ENCODE peak calls at places on chromosome 15, in ten cellular contexts. O is body of pancreas, E is spleen, A is heart left ventricle, T is K562, F is HepG2, K is ovary, M is IMR-90, N is adrenal gland, I is testis. X is an unnamed sample.

GRCh38 chr15:82807920-82808633 is 1.4 kb upstream of the WHAMM start:
- DNase-seq in O (no peak), E (no peak), A (no peak), T (no peak), F (no peak), K (no peak), M (no peak), N (no peak), I (no peak), X (no peak)

GRCh38 chr15:96324192-96324895 is 6.2 kb upstream of the NR2F2 start:
- DNase-seq in O (peak; percentile 12), E (no peak), A (no peak), T (no peak), F (no peak), K (peak; percentile 79), M (peak; percentile 54), N (peak; percentile 37), I (no peak), X (peak; percentile 73)

GRCh38 chr15:60982249-60982932 is 246.7 kb downstream of the RORA start:
- DNase-seq in O (no peak), E (no peak), A (no peak), T (no peak), F (no peak), K (no peak), M (peak; percentile 26), N (no peak), I (no peak), X (no peak)

GRCh38 chr15:77070180-77070499 is 769 bp downstream of the TSPAN3 start:
- DNase-seq in O (no peak), E (no peak), A (no peak), T (no peak), F (no peak), K (no peak), M (no peak), N (no peak), I (no peak), X (no peak)

GRCh38 chr15:101448336-101448735 is 41.2 kb downstream of the PCSK6 start:
- DNase-seq in O (no peak), E (no peak), A (no peak), T (no peak), F (no peak), K (no peak), M (no peak), N (no peak), I (peak; percentile 8), X (no peak)

GRCh38 chr15:77029166-77030041 is 34.5 kb downstream of the PSTPIP1 start:
- DNase-seq in O (peak; percentile 3), E (peak; percentile 68), A (peak; percentile 3), T (peak; percentile 44), F (no peak), K (no peak), M (no peak), N (peak; percentile 9), I (no peak), X (peak; percentile 31)

GRCh38 chr15:57327985-57328471 is 48.3 kb upstream of the CGNL1 start:
- DNase-seq in O (no peak), E (no peak), A (no peak), T (no peak), F (no peak), K (no peak), M (peak; percentile 99), N (no peak), I (no peak), X (no peak)

GRCh38 chr15:96122077-96123027 is 208.1 kb upstream of the NR2F2 start:
- DNase-seq in O (peak; percentile 9), E (no peak), A (no peak), T (no peak), F (peak; percentile 7), K (no peak), M (peak; percentile 48), N (no peak), I (peak; percentile 49), X (no peak)

GRCh38 chr15:101386967-101387366 is 91.9 kb upstream of the SNRPA1 start:
- DNase-seq in O (no peak), E (peak; percentile 55), A (no peak), T (no peak), F (no peak), K (no peak), M (no peak), N (no peak), I (no peak), X (no peak)

GRCh38 chr15:48186271-48186670 is 5.2 kb upstream of the CTXN2 start:
- DNase-seq in O (no peak), E (no peak), A (no peak), T (no peak), F (no peak), K (no peak), M (no peak), N (no peak), I (no peak), X (no peak)

GRCh38 chr15:84829428-84829827 is 12.3 kb downstream of the ALPK3 start:
- DNase-seq in O (no peak), E (no peak), A (no peak), T (peak; percentile 43), F (no peak), K (no peak), M (no peak), N (no peak), I (no peak), X (no peak)

GRCh38 chr15:36275656-36276055 is 303.8 kb upstream of the CDIN1 start:
- DNase-seq in O (no peak), E (no peak), A (no peak), T (no peak), F (no peak), K (no peak), M (no peak), N (no peak), I (no peak), X (no peak)

GRCh38 chr15:65870889-65871533 is 1.7 kb downstream of the RAB11A start:
- DNase-seq in O (no peak), E (no peak), A (no peak), T (peak; percentile 32), F (peak; percentile 40), K (no peak), M (peak; percentile 77), N (no peak), I (no peak), X (no peak)

GRCh38 chr15:66927326-66928077 is 137.9 kb upstream of the SMAD3 start:
- DNase-seq in O (no peak), E (no peak), A (no peak), T (no peak), F (no peak), K (no peak), M (peak; percentile 51), N (no peak), I (no peak), X (no peak)
- H3K27ac ChIP-seq in O (no peak overlapping the region), E (no peak overlapping the region), A (peak overlapping the region; percentile 41), T (no peak overlapping the region), F (no peak overlapping the region), K (no peak overlapping the region), M (no peak overlapping the region), N (no peak overlapping the region), I (no peak overlapping the region), X (no peak overlapping the region)

DNA sequence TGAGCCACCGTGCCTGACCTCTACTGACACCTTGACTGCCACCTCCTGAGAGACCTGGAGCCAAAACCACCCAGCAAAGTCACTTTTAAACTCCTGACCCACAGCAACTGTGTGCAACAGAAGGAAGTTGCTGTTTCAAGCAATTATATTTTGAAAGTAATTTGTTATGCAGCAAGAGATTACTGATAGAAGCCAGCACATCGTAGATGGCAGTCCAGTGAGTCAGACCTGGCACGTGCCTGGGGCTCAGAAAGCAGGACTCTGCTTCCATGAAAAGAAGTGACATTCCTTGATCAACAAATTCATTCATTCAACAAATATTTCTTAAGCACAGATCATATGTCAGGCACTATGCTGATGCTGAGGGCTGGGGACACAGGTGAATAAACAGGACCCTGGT is 5.7 kb upstream of the CSPG4 start:
- DNase-seq in O (no peak), E (no peak), A (no peak), T (no peak), F (no peak), K (no peak), M (peak; percentile 76), N (peak; percentile 72), I (no peak), X (no peak)
- H3K4me1 ChIP-seq in O (peaks cover under 1% of the 10 kb centered on the region), E (peaks cover 22% of the 10 kb centered on the region), A (peaks cover 13% of the 10 kb centered on the region), T (peaks cover 12% of the 10 kb centered on the region), F (peaks cover 20% of the 10 kb centered on the region), K (peaks cover 7% of the 10 kb centered on the region), M (peaks cover 19% of the 10 kb centered on the region), N (no peaks in the 10 kb centered on the region), I (peaks cover 4% of the 10 kb centered on the region), X (peaks cover 8% of the 10 kb centered on the region)

DNA sequence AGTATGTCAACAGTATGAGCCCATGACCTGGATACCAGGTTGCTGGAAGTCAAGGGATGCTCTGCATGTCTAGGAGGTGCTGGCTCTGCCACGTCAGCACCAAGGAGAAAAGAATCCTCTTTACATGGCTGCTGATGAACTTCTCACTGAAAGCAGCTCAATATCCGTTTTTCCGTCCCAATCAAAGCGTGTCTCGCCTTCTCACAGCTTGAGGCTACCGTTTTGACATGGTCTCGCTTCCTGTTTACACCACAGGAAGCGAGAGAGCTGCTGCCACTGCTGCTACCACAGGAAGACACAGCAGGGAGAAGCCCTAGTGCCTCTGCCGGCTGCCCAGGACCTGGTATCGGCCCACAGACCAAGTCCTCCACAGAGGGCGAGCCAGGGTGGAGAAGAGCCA is 27.3 kb downstream of the STARD5 start:
- DNase-seq in O (peak; percentile 22), E (peak; percentile 94), A (peak; percentile 63), T (no peak), F (no peak), K (no peak), M (no peak), N (peak; percentile 50), I (peak; percentile 34), X (peak; percentile 57)
- TF ChIP-seq POLR2A in O (peak; percentile 14), E (peak; percentile 85), A (no peak), T (no peak), F (no peak), K (no peak), M (no peak), N (no peak), I (no peak), X (peak; percentile 52)

GRCh38 chr15:41013698-41014414 is 60.6 kb downstream of the CHAC1 start:
- DNase-seq in O (no peak), E (no peak), A (no peak), T (no peak), F (no peak), K (no peak), M (peak; percentile 86), N (no peak), I (no peak), X (no peak)

GRCh38 chr15:41020311-41020710 is 67.0 kb downstream of the CHAC1 start:
- DNase-seq in O (no peak), E (no peak), A (no peak), T (no peak), F (no peak), K (no peak), M (peak; percentile 38), N (no peak), I (no peak), X (no peak)

GRCh38 chr15:41019174-41019573 is 65.9 kb downstream of the CHAC1 start:
- DNase-seq in O (no peak), E (no peak), A (no peak), T (no peak), F (no peak), K (no peak), M (no peak), N (no peak), I (no peak), X (no peak)

GRCh38 chr15:41018534-41018933 is 65.3 kb downstream of the CHAC1 start:
- DNase-seq in O (peak; percentile 54), E (no peak), A (peak; percentile 18), T (no peak), F (no peak), K (no peak), M (peak; percentile 65), N (no peak), I (peak; percentile 27), X (no peak)

GRCh38 chr15:41017051-41017735 is 63.9 kb downstream of the CHAC1 start:
- DNase-seq in O (no peak), E (no peak), A (no peak), T (no peak), F (no peak), K (no peak), M (peak; percentile 17), N (no peak), I (no peak), X (no peak)
- H3K27ac ChIP-seq in O (no peak overlapping the region), E (peak overlapping the region; percentile 40), A (peak overlapping the region; percentile 46), T (no peak overlapping the region), F (no peak overlapping the region), K (no peak overlapping the region), M (peak overlapping the region; percentile 62), N (no peak overlapping the region), I (no peak overlapping the region), X (no peak overlapping the region)

X was measured in right lobe of liver.